ENCODE peak calls at places on chromosomes 4 and X, in six cellular contexts. G is H1, B is K562, J is GM12878, A is HepG2, Y is GM12892. F is an unnamed sample.

GRCh38 chr4:73442275-73442674 is 6.3 kb downstream of the AFP start:
- DNase-seq in G (no peak), B (no peak), J (no peak), A (no peak), Y (no peak), F (no peak)

GRCh38 chr4:116027311-116027710 is 913.9 kb upstream of the NDST4 start:
- DNase-seq in G (no peak), B (no peak), J (no peak), A (no peak), Y (no peak), F (no peak)

GRCh38 chrX:133980832-133981588 is 4.4 kb downstream of the GPC3 start:
- DNase-seq in G (no peak), B (no peak), J (no peak), A (no peak), Y (no peak), F (no peak)

GRCh38 chr4:70925899-70926635 is 23.9 kb downstream of the MOB1B start:
- DNase-seq in G (no peak), B (no peak), J (peak; percentile 58), A (no peak), Y (no peak), F (no peak)

GRCh38 chrX:149497626-149498025 is 7.5 kb downstream of the IDS start:
- DNase-seq in G (no peak), B (no peak), J (no peak), A (no peak), Y (no peak), F (no peak)

GRCh38 chr4:7978907-7979651 is 39.4 kb upstream of the AFAP1 start:
- DNase-seq in G (no peak), B (no peak), J (no peak), A (no peak), Y (no peak), F (no peak)

GRCh38 chrX:33336783-33337182 is 125.4 kb upstream of the DMD start:
- DNase-seq in G (no peak), B (no peak), J (no peak), A (peak; percentile 2), Y (no peak), F (no peak)

GRCh38 chr4:57109847-57110634 is at the start of gene IGFBP7:
- DNase-seq in G (no peak), B (peak; percentile 60), J (no peak), A (no peak), Y (peak; percentile 25), F (peak; percentile 40)

GRCh38 chrX:112147206-112147605 is 64.6 kb upstream of the TRPC5 start:
- DNase-seq in G (no peak), B (peak; percentile 7), J (no peak), A (no peak), Y (no peak), F (no peak)

GRCh38 chr4:74610491-74610890 is 165.6 kb downstream of the AREG start:
- DNase-seq in G (no peak), B (no peak), J (no peak), A (no peak), Y (no peak), F (no peak)

GRCh38 chr4:43325220-43325967 is 432.9 kb downstream of the GRXCR1 start:
- DNase-seq in G (no peak), B (no peak), J (peak; percentile 7), A (no peak), Y (no peak), F (no peak)

GRCh38 chr4:95610170-95610569 is 61.4 kb upstream of the UNC5C start:
- DNase-seq in G (no peak), B (no peak), J (no peak), A (no peak), Y (no peak), F (no peak)

GRCh38 chr4:37802068-37802666 is 24.3 kb upstream of the PGM2 start:
- DNase-seq in G (no peak), B (no peak), J (no peak), A (peak; percentile 78), Y (no peak), F (no peak)

GRCh38 chr4:56648245-56649151 is 32.6 kb downstream of the HOPX start:
- DNase-seq in G (no peak), B (no peak), J (no peak), A (no peak), Y (no peak), F (no peak)

GRCh38 chr4:179766938-179767337 is 2324.7 kb upstream of the AGA start:
- DNase-seq in G (no peak), B (no peak), J (no peak), A (no peak), Y (no peak), F (no peak)

GRCh38 chr4:82043081-82043808 is 330.5 kb downstream of the HNRNPD start:
- DNase-seq in G (no peak), B (no peak), J (no peak), A (peak; percentile 81), Y (no peak), F (no peak)

GRCh38 chr4:99723555-99724450 is 66.2 kb upstream of the C4orf54 start:
- DNase-seq in G (no peak), B (peak; percentile 17), J (no peak), A (peak; percentile 58), Y (no peak), F (no peak)

GRCh38 chr4:184343400-184344177 is 125.9 kb upstream of the ENPP6 start:
- DNase-seq in G (no peak), B (peak; percentile 29), J (peak; percentile 69), A (peak; percentile 72), Y (no peak), F (no peak)

GRCh38 chr4:185879666-185880312 is 67.8 kb upstream of the SORBS2 start:
- DNase-seq in G (no peak), B (no peak), J (no peak), A (no peak), Y (no peak), F (no peak)

GRCh38 chrX:121172703-121173102 is 125.3 kb downstream of the GLUD2 start:
- DNase-seq in G (no peak), B (no peak), J (no peak), A (no peak), Y (no peak), F (no peak)

GRCh38 chr4:148007303-148007702 is 275.4 kb downstream of the ARHGAP10 start:
- DNase-seq in G (no peak), B (peak; percentile 18), J (no peak), A (no peak), Y (no peak), F (no peak)

GRCh38 chrX:115065304-115065703 is 47.9 kb upstream of the IL13RA2 start:
- DNase-seq in G (no peak), B (no peak), J (no peak), A (no peak), Y (no peak), F (no peak)

GRCh38 chr4:142427456-142427855 is 418.6 kb downstream of the INPP4B start:
- DNase-seq in G (no peak), B (no peak), J (no peak), A (no peak), Y (no peak), F (no peak)

GRCh38 chr4:176654565-176655216 is 138.0 kb downstream of the VEGFC start:
- DNase-seq in G (no peak), B (no peak), J (no peak), A (no peak), Y (no peak), F (no peak)

GRCh38 chr4:176653406-176654220 is 139.1 kb downstream of the VEGFC start:
- DNase-seq in G (no peak), B (no peak), J (no peak), A (no peak), Y (no peak), F (no peak)

GRCh38 chr4:176660561-176660960 is 132.2 kb downstream of the VEGFC start:
- DNase-seq in G (no peak), B (no peak), J (no peak), A (no peak), Y (no peak), F (no peak)

GRCh38 chr4:176656108-176656507 is 136.6 kb downstream of the VEGFC start:
- DNase-seq in G (no peak), B (no peak), J (no peak), A (no peak), Y (no peak), F (no peak)
- TF ChIP-seq TAF1 in G (no peak), B (no peak), J (no peak), A (no peak), Y (no peak), F (no peak)

DNA sequence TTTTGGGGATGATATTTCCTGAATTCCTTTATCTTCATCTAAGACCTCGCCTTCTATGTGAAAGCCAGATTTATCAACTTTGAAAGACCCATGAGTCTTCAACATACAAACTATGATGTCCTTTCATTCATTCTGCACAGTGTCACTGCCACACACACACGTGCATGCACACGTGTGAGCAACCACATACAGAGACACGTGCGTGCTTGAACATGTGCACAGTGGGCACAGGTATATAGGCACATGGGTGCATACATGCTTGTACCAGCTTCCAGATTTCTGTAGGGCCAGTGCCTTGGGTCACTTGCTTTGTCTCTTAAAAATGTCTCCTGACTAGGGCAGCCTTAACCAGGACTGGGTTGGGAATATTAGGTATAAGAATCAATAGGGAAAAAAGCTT is 49.1 kb upstream of the RBPJ start:
- DNase-seq in G (no peak), B (no peak), J (no peak), A (no peak), Y (no peak), F (no peak)
- TF ChIP-seq POLR2A in G (no peak), B (no peak), J (no peak), A (no peak), Y (no peak), F (no peak)

GRCh38 chrX:53000447-53001208 is 42.3 kb upstream of the FAM156A start:
- DNase-seq in G (no peak), B (no peak), J (no peak), A (no peak), Y (no peak), F (no peak)

GRCh38 chrX:52995135-52995973 is 37.0 kb upstream of the FAM156A start:
- DNase-seq in G (peak; percentile 68), B (peak; percentile 87), J (peak; percentile 78), A (peak; percentile 90), Y (peak; percentile 58), F (peak; percentile 62)

GRCh38 chrX:52990848-52991247 is 32.5 kb upstream of the FAM156A start:
- DNase-seq in G (no peak), B (no peak), J (no peak), A (no peak), Y (no peak), F (no peak)

GRCh38 chrX:52995974-52996304 is 37.6 kb upstream of the FAM156A start:
- DNase-seq in G (no peak), B (no peak), J (no peak), A (no peak), Y (no peak), F (no peak)
- TF ChIP-seq POLR2AphosphoS5 in G (no peak), B (no peak), J (no peak), A (no peak), Y (no peak), F (no peak)

GRCh38 chr4:138555584-138555983 is 313.4 kb upstream of the SLC7A11 start:
- DNase-seq in G (no peak), B (no peak), J (no peak), A (peak; percentile 45), Y (no peak), F (no peak)
- TF ChIP-seq TAF1 in G (no peak), B (no peak), J (no peak), A (no peak), Y (no peak), F (no peak)

GRCh38 chr4:78775278-78776030 is 696 bp upstream of the BMP2K start:
- DNase-seq in G (peak; percentile 69), B (no peak), J (no peak), A (peak; percentile 71), Y (peak; percentile 58), F (peak; percentile 66)
- TF ChIP-seq POLR2A in G (peak; percentile 98), B (peak; percentile 76), J (no peak), A (peak; percentile 72), Y (peak; percentile 74), F (peak; percentile 66)

F was measured in GM12891.